ENCODE peak calls at places on chromosome 15, in four cellular contexts. V is tibial nerve, P is sigmoid colon, M is AG04450. G is an unnamed sample.

GRCh38 chr15:96362759-96363678 is 32.5 kb downstream of the NR2F2 start:
- DNase-seq in V (no peak), P (no peak), M (no peak), G (no peak)

GRCh38 chr15:75347222-75348033 is 589 bp downstream of the NEIL1 start:
- DNase-seq in V (peak), P (peak), M (no peak), G (peak)

GRCh38 chr15:52780172-52780980 is 9.8 kb downstream of the ONECUT1 start:
- DNase-seq in V (peak), P (no peak), M (no peak), G (no peak)

GRCh38 chr15:66940368-66940767 is 125.0 kb upstream of the SMAD3 start:
- DNase-seq in V (no peak), P (peak), M (no peak), G (no peak)

GRCh38 chr15:90291679-90292356 is 26.3 kb downstream of the NGRN start:
- DNase-seq in V (no peak), P (no peak), M (no peak), G (no peak)

GRCh38 chr15:55823191-55823670 is 80.3 kb upstream of the PRTG start:
- DNase-seq in V (peak), P (no peak), M (peak), G (no peak)

GRCh38 chr15:64774556-64775523 is 549 bp downstream of the RBPMS2 start:
- DNase-seq in V (no peak), P (peak), M (no peak), G (no peak)

GRCh38 chr15:44340410-44340809 is 51.9 kb downstream of the GOLM2 start:
- DNase-seq in V (no peak), P (no peak), M (peak), G (no peak)

GRCh38 chr15:77865106-77865630 is 212.3 kb downstream of the TBC1D2B start:
- DNase-seq in V (no peak), P (peak), M (no peak), G (no peak)

GRCh38 chr15:90405208-90405607 is 17.2 kb downstream of the IQGAP1 start:
- DNase-seq in V (no peak), P (no peak), M (no peak), G (no peak)

GRCh38 chr15:27244047-27244446 is 273.1 kb downstream of the GABRG3 start:
- DNase-seq in V (no peak), P (no peak), M (no peak), G (no peak)

GRCh38 chr15:97654677-97655076 is 305.8 kb upstream of the ARRDC4 start:
- DNase-seq in V (no peak), P (no peak), M (no peak), G (no peak)

GRCh38 chr15:22839046-22839705 is 710 bp downstream of the NIPA2 start:
- DNase-seq in V (no peak), P (no peak), M (no peak), G (no peak)

GRCh38 chr15:50256188-50257041 is 9.1 kb downstream of the HDC start:
- DNase-seq in V (no peak), P (no peak), M (peak), G (no peak)

GRCh38 chr15:27353837-27354236 is 382.9 kb downstream of the GABRG3 start:
- DNase-seq in V (no peak), P (no peak), M (no peak), G (no peak)

GRCh38 chr15:62896969-62897486 is 145.5 kb upstream of the TPM1 start:
- DNase-seq in V (peak), P (peak), M (peak), G (peak)

GRCh38 chr15:30041868-30042267 is 40.9 kb upstream of the GOLGA8J start:
- DNase-seq in V (no peak), P (no peak), M (no peak), G (no peak)

DNA sequence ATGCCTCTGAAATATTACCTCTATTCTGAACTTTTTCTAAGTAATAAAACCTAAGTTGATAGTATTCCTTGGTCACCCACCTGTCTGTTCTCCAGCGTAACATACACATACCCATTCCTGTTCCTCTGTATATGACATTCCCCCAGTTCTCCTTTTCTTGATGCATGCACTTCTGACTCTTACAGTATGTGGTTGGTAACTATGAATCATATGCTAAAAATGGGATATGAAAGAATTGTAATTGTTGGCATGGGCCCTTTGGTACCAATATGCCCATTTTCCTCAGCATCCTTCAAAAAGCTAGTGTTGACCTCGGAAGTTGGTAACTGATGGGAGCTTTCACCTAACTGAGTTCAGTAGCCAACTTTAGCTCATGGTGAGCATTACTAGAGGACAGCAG is 171.1 kb downstream of the KLHL25 start:
- DNase-seq in V (no peak), P (no peak), M (no peak), G (no peak)
- H3K4me3 ChIP-seq in V (peak), P (peak), M (no peak), G (no peak)

GRCh38 chr15:34436956-34437442 is 609 bp downstream of the GOLGA8A start:
- DNase-seq in V (no peak), P (no peak), M (no peak), G (no peak)
- H3K27ac ChIP-seq in V (no peak), P (peak), M (no peak), G (no peak)

DNA sequence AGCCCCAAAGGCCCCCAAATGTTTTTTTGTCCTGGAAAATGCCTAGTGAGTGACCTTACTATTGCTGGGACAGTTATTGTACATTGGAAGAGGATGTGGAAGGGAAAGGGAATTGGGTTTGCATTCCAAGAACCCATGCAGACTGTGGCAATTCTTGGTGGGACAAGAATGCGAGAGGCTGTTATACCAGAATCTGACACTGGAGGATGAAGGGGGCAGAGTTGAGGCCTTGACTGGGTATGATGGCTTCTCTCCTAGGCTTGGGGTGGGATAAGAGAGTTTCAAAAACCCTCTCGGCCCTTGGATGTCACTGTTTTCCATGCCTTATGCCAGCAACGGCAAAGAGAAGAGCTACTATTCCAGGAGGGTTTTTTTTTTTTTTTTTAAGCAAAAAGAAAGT is 25.3 kb downstream of the IL16 start:
- DNase-seq in V (no peak), P (no peak), M (no peak), G (no peak)
- TF ChIP-seq CTCF in V (no peak), P (no peak), M (no peak), G (no peak)

GRCh38 chr15:31336943-31337295 is 10.3 kb downstream of the KLF13 start:
- DNase-seq in V (no peak), P (no peak), M (no peak), G (no peak)
- H3K4me3 ChIP-seq in V (no peak), P (no peak), M (no peak), G (no peak)

GRCh38 chr15:80093854-80094418 is 34.5 kb downstream of the ZFAND6 start:
- DNase-seq in V (no peak), P (peak), M (no peak), G (peak)
- H3K27ac ChIP-seq in V (no peak), P (peak), M (no peak), G (peak)

G was measured in gastrocnemius medialis.